ENCODE peak calls at places on chromosomes 12 and 14, in five cellular contexts. U is cardiac muscle cell, Y is pancreas, F is keratinocyte, E is heart right ventricle. Z is an unnamed sample.

GRCh38 chr14:37232907-37233481 is 35.3 kb downstream of the MIPOL1 start:
- DNase-seq in E (no peak), F (peak; percentile 41), Y (no peak), U (peak; percentile 68), Z (no peak)

GRCh38 chr12:55072093-55072492 is 52.3 kb downstream of the NEUROD4 start:
- DNase-seq in Y (peak; percentile 61), E (peak; percentile 56), F (no peak), U (peak; percentile 17), Z (no peak)

GRCh38 chr12:68749443-68749842 is 3.5 kb downstream of the SLC35E3 start:
- DNase-seq in F (no peak), U (no peak), Y (no peak), E (no peak), Z (no peak)

GRCh38 chr12:78028426-78028825 is 197.7 kb downstream of the NAV3 start:
- DNase-seq in F (no peak), E (no peak), Y (no peak), U (no peak), Z (no peak)

GRCh38 chr14:56333361-56334279 is 215.4 kb downstream of the PELI2 start:
- DNase-seq in F (no peak), U (peak; percentile 78), E (no peak), Y (no peak), Z (no peak)

GRCh38 chr12:3632256-3633240 is 120.4 kb downstream of the CRACR2A start:
- DNase-seq in U (no peak), Y (no peak), F (no peak), E (no peak), Z (no peak)

GRCh38 chr14:37369446-37369845 is 171.7 kb downstream of the MIPOL1 start:
- DNase-seq in E (no peak), U (no peak), F (no peak), Y (no peak), Z (no peak)

GRCh38 chr12:70520847-70521246 is 116.4 kb downstream of the PTPRB start:
- DNase-seq in F (no peak), E (no peak), U (no peak), Y (no peak), Z (no peak)

GRCh38 chr12:54304187-54304810 is 3.5 kb upstream of the NFE2 start:
- DNase-seq in Y (peak; percentile 67), F (no peak), U (peak; percentile 87), E (peak; percentile 54), Z (peak; percentile 81)

GRCh38 chr14:24381363-24382102 is 13.5 kb downstream of the NFATC4 start:
- DNase-seq in F (no peak), U (no peak), Y (no peak), E (no peak), Z (peak; percentile 33)

GRCh38 chr14:35458442-35458841 is 53.9 kb upstream of the NFKBIA start:
- DNase-seq in Y (no peak), E (no peak), U (no peak), F (no peak), Z (no peak)

GRCh38 chr12:107400686-107401447 is 284.7 kb upstream of the PWP1 start:
- DNase-seq in F (no peak), E (no peak), Y (no peak), U (peak; percentile 64), Z (no peak)

GRCh38 chr14:104293231-104293841 is 154.9 kb downstream of the KIF26A start:
- DNase-seq in U (no peak), F (no peak), Y (no peak), E (peak; percentile 2), Z (peak; percentile 11)

GRCh38 chr12:44627767-44628166 is 248.3 kb downstream of the NELL2 start:
- DNase-seq in Y (no peak), F (no peak), E (no peak), U (no peak), Z (no peak)

GRCh38 chr12:56487448-56488040 is 417 bp downstream of the GLS2 start:
- DNase-seq in Y (peak; percentile 76), U (no peak), E (peak; percentile 32), F (no peak), Z (no peak)

GRCh38 chr14:64253672-64254071 is 40.5 kb downstream of the ESR2 start:
- DNase-seq in F (peak; percentile 19), Y (no peak), U (peak; percentile 46), E (no peak), Z (no peak)

GRCh38 chr12:6778571-6779550 is 6.5 kb downstream of the LAG3 start:
- DNase-seq in Y (peak; percentile 96), E (peak; percentile 92), U (peak; percentile 96), F (peak; percentile 85), Z (peak; percentile 96)
- H3K27ac ChIP-seq in Y (peak overlapping the region; percentile 5), E (peak overlapping the region; percentile 66), U (peak overlapping the region; percentile 26), F (no peak overlapping the region), Z (peak overlapping the region; percentile 44)

GRCh38 chr12:133057446-133057845 is 20.1 kb downstream of the ZNF84 start:
- DNase-seq in F (no peak), E (no peak), U (no peak), Y (no peak), Z (no peak)

GRCh38 chr12:133058203-133059125 is 21.2 kb downstream of the ZNF84 start:
- DNase-seq in E (no peak), F (no peak), Y (no peak), U (no peak), Z (no peak)

GRCh38 chr12:133063556-133063955 is 17.2 kb upstream of the ZNF140 start:
- DNase-seq in Y (no peak), U (no peak), E (no peak), F (no peak), Z (no peak)

GRCh38 chr12:133061954-133062353 is 18.8 kb upstream of the ZNF140 start:
- DNase-seq in U (no peak), E (no peak), Y (no peak), F (no peak), Z (no peak)
- TF ChIP-seq CTCF in U (no peak), E (no peak), Y (no peak), F (no peak), Z (no peak)

DNA sequence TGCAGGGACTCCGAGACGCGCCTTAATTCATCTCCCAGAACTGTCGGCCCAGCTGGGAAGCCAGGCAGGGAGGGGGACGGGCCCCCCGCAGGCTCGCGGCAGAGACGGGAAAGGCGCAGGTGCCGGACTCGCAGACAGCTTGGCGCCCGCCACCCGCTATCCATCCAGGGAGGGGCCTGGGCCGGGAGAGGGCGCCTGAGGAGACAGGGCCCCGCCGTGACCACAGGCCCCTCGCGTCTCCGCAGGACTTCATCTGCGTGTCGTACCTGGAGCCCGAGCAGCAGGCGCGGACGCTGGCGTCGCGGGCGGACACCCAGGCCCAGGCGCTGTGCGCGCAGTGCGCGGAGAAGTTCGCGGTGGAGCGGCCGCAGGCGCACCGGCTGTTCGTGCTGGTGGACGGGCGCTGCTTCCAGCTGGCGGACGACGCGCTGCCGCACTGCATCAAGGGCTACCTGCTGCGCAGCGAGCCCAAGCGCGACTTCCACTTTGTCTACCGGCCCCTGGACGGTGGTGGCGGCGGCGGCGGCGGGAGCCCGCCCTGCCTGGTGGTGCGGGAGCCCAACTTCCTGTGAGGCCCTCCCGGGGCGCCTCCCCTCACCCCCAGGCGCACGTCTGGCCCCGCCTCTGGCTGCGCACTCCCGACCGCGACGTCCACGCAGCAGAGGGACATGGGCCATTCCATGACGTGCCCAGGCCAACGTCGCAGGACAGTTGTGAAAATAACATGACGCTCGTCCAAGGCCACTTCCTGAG is 60.6 kb downstream of the LGMN start:
- DNase-seq in F (no peak), U (peak; percentile 25), E (peak; percentile 57), Y (peak; percentile 65), Z (no peak)
- H3K4me3 ChIP-seq in F (no peak overlapping the region), U (peak overlapping the region; percentile 32), E (peak overlapping the region; percentile 51), Y (peak overlapping the region; percentile 54), Z (peak overlapping the region; percentile 65)

GRCh38 chr12:121656122-121656521 is 13.3 kb downstream of the MORN3 start:
- DNase-seq in F (no peak), Y (no peak), U (no peak), E (no peak), Z (no peak)
- H3K27ac ChIP-seq in F (no peak overlapping the region), Y (no peak overlapping the region), U (no peak overlapping the region), E (no peak overlapping the region), Z (no peak overlapping the region)

GRCh38 chr12:108722463-108722862 is 8.9 kb downstream of the CORO1C start:
- DNase-seq in U (no peak), F (no peak), E (no peak), Y (no peak), Z (no peak)

GRCh38 chr12:108724890-108725151 is 6.5 kb downstream of the CORO1C start:
- DNase-seq in E (no peak), Y (no peak), U (no peak), F (no peak), Z (no peak)

GRCh38 chr12:108721824-108722223 is 9.5 kb downstream of the CORO1C start:
- DNase-seq in E (no peak), U (no peak), F (no peak), Y (no peak), Z (no peak)

GRCh38 chr12:108722992-108723766 is 8.1 kb downstream of the CORO1C start:
- DNase-seq in F (no peak), E (no peak), Y (no peak), U (peak; percentile 71), Z (no peak)

GRCh38 chr12:108724054-108724889 is 7.0 kb downstream of the CORO1C start:
- DNase-seq in E (no peak), U (no peak), F (no peak), Y (no peak), Z (no peak)
- TF ChIP-seq CTCF in E (no peak), U (no peak), F (no peak), Y (no peak), Z (no peak)